ENCODE peak calls at places on chromosomes 6 and 20, in six cellular contexts. V is neural progenitor cell, Y is GM23248, T is K562, O is fibroblast of lung, S is endothelial cell of umbilical vein. L is an unnamed sample.

GRCh38 chr6:157380779-157381561 is at the start of gene ZDHHC14:
- DNase-seq in Y (peak), S (peak), O (peak), V (peak), T (peak), L (peak)

GRCh38 chr6:95087394-95088097 is 489.8 kb upstream of the MANEA start:
- DNase-seq in T (no peak), Y (peak), V (no peak), O (peak), S (no peak), L (peak)

GRCh38 chr6:42692151-42692911 is 30.1 kb downstream of the PRPH2 start:
- DNase-seq in Y (peak), S (peak), T (no peak), O (peak), V (no peak), L (peak)

GRCh38 chr20:63843222-63843621 is 12.2 kb upstream of the ZBTB46 start:
- DNase-seq in Y (no peak), T (no peak), O (no peak), V (no peak), S (no peak), L (no peak)

GRCh38 chr6:153944197-153944596 is 94.8 kb upstream of the OPRM1 start:
- DNase-seq in O (no peak), V (no peak), T (no peak), Y (no peak), S (no peak), L (no peak)

GRCh38 chr6:42547407-42548329 is 16.2 kb upstream of the UBR2 start:
- DNase-seq in S (peak), O (peak), T (peak), V (peak), Y (peak), L (peak)

GRCh38 chr6:46990031-46990644 is 52.0 kb downstream of the ADGRF1 start:
- DNase-seq in O (no peak), T (no peak), S (no peak), Y (no peak), V (no peak), L (peak)

GRCh38 chr20:23583526-23583925 is 15.2 kb upstream of the CST9L start:
- DNase-seq in V (no peak), T (no peak), S (no peak), Y (no peak), O (no peak), L (no peak)

GRCh38 chr6:134342972-134343371 is 25.1 kb upstream of the SGK1 start:
- DNase-seq in O (no peak), Y (no peak), T (no peak), S (no peak), V (no peak), L (no peak)

GRCh38 chr20:20143646-20144045 is 91.3 kb downstream of the CFAP61 start:
- DNase-seq in Y (no peak), S (no peak), O (no peak), V (peak), T (no peak), L (no peak)

GRCh38 chr6:27078734-27079357 is 168.7 kb upstream of the PRSS16 start:
- DNase-seq in S (peak), T (peak), V (peak), Y (peak), O (peak), L (peak)

GRCh38 chr20:58143531-58143930 is 84.9 kb downstream of the ANKRD60 start:
- DNase-seq in O (no peak), S (no peak), Y (no peak), V (no peak), T (no peak), L (no peak)

GRCh38 chr20:49385471-49385870 is 97.0 kb downstream of the KCNB1 start:
- DNase-seq in T (peak), O (peak), S (peak), V (peak), Y (peak), L (peak)

GRCh38 chr20:48928832-48929725 is 7.6 kb downstream of the ARFGEF2 start:
- DNase-seq in Y (peak), S (peak), V (no peak), O (peak), T (no peak), L (no peak)

GRCh38 chr6:81376745-81377144 is 375.7 kb downstream of the TENT5A start:
- DNase-seq in O (no peak), V (no peak), T (no peak), Y (no peak), S (no peak), L (no peak)

GRCh38 chr6:77231438-77232305 is 231.6 kb downstream of the HTR1B start:
- DNase-seq in V (peak), S (peak), Y (no peak), O (no peak), T (no peak), L (no peak)

GRCh38 chr6:117545161-117545595 is 57.1 kb downstream of the GOPC start:
- DNase-seq in V (no peak), S (no peak), O (peak), T (no peak), Y (no peak), L (peak)

GRCh38 chr20:9705722-9706476 is 133.0 kb downstream of the PAK5 start:
- DNase-seq in T (no peak), O (no peak), S (no peak), V (no peak), Y (no peak), L (no peak)

GRCh38 chr6:125781307-125781868 is 9.4 kb upstream of the NCOA7 start:
- DNase-seq in Y (peak), S (no peak), T (no peak), V (no peak), O (peak), L (peak)

GRCh38 chr6:43825187-43826115 is 55.4 kb downstream of the VEGFA start:
- DNase-seq in Y (no peak), O (no peak), S (no peak), V (no peak), T (no peak), L (no peak)

GRCh38 chr20:2289475-2289874 is 6.3 kb upstream of the TGM3 start:
- DNase-seq in Y (no peak), O (no peak), V (no peak), S (no peak), T (no peak), L (no peak)

GRCh38 chr6:111105578-111105977 is 18.3 kb downstream of the SLC16A10 start:
- DNase-seq in S (peak), O (peak), V (no peak), T (no peak), Y (peak), L (peak)

GRCh38 chr6:15246217-15247211 is 645 bp downstream of the JARID2 start:
- DNase-seq in O (no peak), T (no peak), S (no peak), Y (peak), V (peak), L (no peak)

GRCh38 chr6:112118034-112118433 is 30.6 kb downstream of the FAM229B start:
- DNase-seq in V (no peak), T (no peak), Y (no peak), O (peak), S (no peak), L (no peak)

DNA sequence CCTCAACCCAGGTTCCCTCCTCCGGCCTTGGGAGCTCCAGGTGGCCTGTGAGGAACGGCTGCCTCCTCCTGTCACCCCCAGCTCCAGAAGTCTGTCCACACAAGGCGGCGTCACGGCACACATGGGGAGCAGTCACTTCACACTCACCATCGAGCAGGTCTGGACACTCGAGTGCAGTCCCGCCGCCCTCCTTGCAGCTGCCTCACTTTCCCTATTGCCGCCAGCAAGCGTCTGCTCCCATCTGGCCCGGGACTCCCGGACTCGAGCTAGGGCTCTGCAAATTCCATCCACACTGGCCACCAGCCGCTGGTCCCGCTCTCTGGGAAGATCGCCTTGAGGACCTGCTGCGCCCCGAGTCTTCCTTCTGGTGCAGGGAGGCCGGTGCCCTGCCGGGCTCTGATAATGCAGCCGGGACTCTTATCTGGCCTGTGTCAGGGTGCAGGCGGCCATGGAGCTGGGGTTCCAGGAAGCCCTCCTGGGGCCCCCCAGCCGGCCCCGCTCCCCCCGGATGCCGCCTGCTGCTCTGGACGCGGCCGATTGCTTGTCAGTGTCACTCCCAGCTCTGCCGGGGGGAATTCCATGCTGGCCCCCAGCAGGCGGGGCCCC is at the start of gene RIPOR3:
- DNase-seq in V (peak), O (peak), Y (peak), S (no peak), T (peak), L (no peak)
- H3K9ac ChIP-seq in V (no peak), O (no peak), Y (peak), S (no peak), T (peak), L (no peak)

DNA sequence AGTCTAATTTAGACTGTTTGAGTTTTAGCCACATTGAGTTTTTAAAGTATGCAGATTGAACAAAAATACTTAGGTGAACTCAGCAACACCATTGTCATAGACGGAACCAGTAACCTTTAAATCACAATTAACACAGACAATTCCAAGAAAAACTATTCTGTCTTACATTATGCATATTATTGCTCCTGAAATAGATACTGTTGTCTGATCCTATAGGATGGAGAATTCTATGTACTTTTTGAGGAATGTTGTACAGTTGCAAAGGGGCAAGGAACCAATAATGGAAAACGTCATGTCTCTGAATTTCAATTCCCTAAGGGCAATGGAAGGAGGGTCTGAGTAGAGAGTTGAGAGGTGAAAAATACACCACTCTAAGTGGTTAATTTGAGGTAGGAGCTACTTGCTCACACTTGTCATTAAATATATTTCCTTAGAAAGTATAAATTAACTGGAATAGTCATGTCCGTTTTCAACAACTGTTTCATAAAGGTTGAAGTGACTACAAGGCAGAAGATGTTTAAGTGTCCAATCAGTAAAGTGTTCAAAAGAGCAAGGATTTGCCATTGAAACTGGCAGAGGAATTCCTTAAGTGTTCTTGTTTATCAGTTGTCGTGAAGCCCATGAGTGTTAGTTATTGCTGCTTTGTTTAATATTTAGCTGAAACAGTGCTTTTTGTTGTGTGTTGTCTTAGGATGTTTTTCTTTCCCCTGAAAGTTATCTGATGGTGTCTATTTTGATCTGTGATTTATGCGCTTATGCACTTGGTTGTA is 1.3 kb downstream of the NKAIN2 start:
- DNase-seq in S (no peak), T (no peak), Y (no peak), V (no peak), O (no peak), L (no peak)
- TF ChIP-seq EZH2 in S (no peak), T (no peak), Y (no peak), V (no peak), O (no peak), L (no peak)

GRCh38 chr6:109496036-109496761 is 13.2 kb upstream of the ZBTB24 start:
- DNase-seq in Y (no peak), T (no peak), S (no peak), V (no peak), O (no peak), L (no peak)
- H3K4me2 ChIP-seq in Y (no peak), T (no peak), S (no peak), V (no peak), O (no peak), L (no peak)

GRCh38 chr20:44212792-44213191 is 2.2 kb upstream of the OSER1 start:
- DNase-seq in O (peak), T (no peak), V (no peak), S (no peak), Y (peak), L (peak)
- H3K9ac ChIP-seq in O (no peak), T (no peak), V (no peak), S (no peak), Y (no peak), L (no peak)

GRCh38 chr6:38716825-38717224 is 1.7 kb downstream of the DNAH8 start:
- DNase-seq in T (no peak), Y (no peak), O (no peak), S (no peak), V (no peak), L (no peak)

GRCh38 chr6:38713812-38714211 is 1.3 kb upstream of the DNAH8 start:
- DNase-seq in V (no peak), Y (no peak), S (peak), O (no peak), T (no peak), L (peak)

GRCh38 chr6:38719358-38719757 is 4.2 kb downstream of the DNAH8 start:
- DNase-seq in Y (no peak), O (no peak), V (no peak), T (no peak), S (no peak), L (no peak)

GRCh38 chr6:38714239-38715015 is 684 bp upstream of the DNAH8 start:
- DNase-seq in T (no peak), O (no peak), V (no peak), S (peak), Y (no peak), L (no peak)

GRCh38 chr6:38715016-38715809 is at the start of gene DNAH8:
- DNase-seq in V (no peak), Y (peak), T (no peak), S (no peak), O (peak), L (no peak)
- TF ChIP-seq EZH2 in V (no peak), Y (no peak), T (no peak), S (no peak), O (peak), L (no peak)

L was measured in PC-3.